ENCODE peak calls at places on chromosome 1, in six cellular contexts. Y is upper lobe of left lung, P is ovary, M is breast epithelium, V is Peyer's patch, N is IMR-90. W is an unnamed sample.
A peak's percentile ranks its signal among the peaks of the same experiment; 100 is the strongest.

GRCh38 chr1:220962031-220962751 is 82.9 kb downstream of the HLX start:
- DNase-seq in N (peak; percentile 98), Y (no peak), P (no peak), V (no peak), M (no peak), W (peak; percentile 67)

GRCh38 chr1:193320281-193320680 is 133.9 kb upstream of the B3GALT2 start:
- DNase-seq in Y (no peak), N (no peak), P (no peak), V (no peak), M (no peak), W (no peak)

GRCh38 chr1:35807614-35808375 is at the start of gene AGO4:
- DNase-seq in Y (peak; percentile 70), M (peak; percentile 55), N (peak; percentile 33), V (peak; percentile 38), P (peak; percentile 48), W (peak; percentile 80)

GRCh38 chr1:199041173-199041914 is 402.5 kb downstream of the PTPRC start:
- DNase-seq in P (no peak), N (no peak), V (no peak), Y (no peak), M (no peak), W (no peak)

GRCh38 chr1:70043806-70044205 is 161.6 kb downstream of the LRRC40 start:
- DNase-seq in N (peak; percentile 64), M (no peak), V (no peak), Y (no peak), P (no peak), W (no peak)

GRCh38 chr1:9080704-9081291 is 11.4 kb upstream of the SLC2A5 start:
- DNase-seq in M (no peak), N (no peak), V (no peak), Y (peak; percentile 59), P (no peak), W (no peak)

GRCh38 chr1:10646347-10646861 is 150.0 kb downstream of the CASZ1 start:
- DNase-seq in V (no peak), Y (no peak), P (no peak), N (peak; percentile 67), M (no peak), W (no peak)

GRCh38 chr1:26373281-26373680 is 731 bp upstream of the ZNF683 start:
- DNase-seq in M (no peak), V (peak; percentile 44), N (no peak), Y (no peak), P (no peak), W (no peak)

GRCh38 chr1:116218922-116219321 is 107.7 kb downstream of the MAB21L3 start:
- DNase-seq in P (no peak), Y (peak; percentile 41), M (no peak), V (no peak), N (no peak), W (no peak)

GRCh38 chr1:117286562-117286961 is 75.8 kb upstream of the VTCN1 start:
- DNase-seq in V (no peak), P (no peak), N (no peak), M (no peak), Y (no peak), W (no peak)

GRCh38 chr1:67338642-67339041 is 31.0 kb downstream of the IL12RB2 start:
- DNase-seq in Y (no peak), V (peak; percentile 29), P (no peak), N (peak; percentile 15), M (no peak), W (no peak)

GRCh38 chr1:215489771-215490566 is 77.1 kb upstream of the KCTD3 start:
- DNase-seq in Y (no peak), V (no peak), M (no peak), N (peak; percentile 2), P (no peak), W (no peak)

GRCh38 chr1:99573431-99574217 is 72.3 kb upstream of the PALMD start:
- DNase-seq in Y (no peak), V (no peak), P (no peak), M (no peak), N (no peak), W (no peak)

GRCh38 chr1:85200367-85200869 is 398 bp downstream of the SYDE2 start:
- DNase-seq in P (peak; percentile 41), M (peak; percentile 56), N (no peak), V (peak; percentile 40), Y (peak; percentile 38), W (no peak)

GRCh38 chr1:153749408-153750005 is 21.7 kb downstream of the INTS3 start:
- DNase-seq in M (peak; percentile 80), N (peak; percentile 80), P (peak; percentile 91), V (peak; percentile 74), Y (peak; percentile 96), W (peak; percentile 83)

GRCh38 chr1:116508984-116509980 is 61.5 kb downstream of the CD58 start:
- DNase-seq in Y (no peak), M (no peak), N (peak; percentile 84), P (no peak), V (no peak), W (no peak)

GRCh38 chr1:236301080-236301957 is 19.6 kb upstream of the ERO1B start:
- DNase-seq in Y (no peak), M (no peak), V (no peak), P (no peak), N (no peak), W (no peak)

DNA sequence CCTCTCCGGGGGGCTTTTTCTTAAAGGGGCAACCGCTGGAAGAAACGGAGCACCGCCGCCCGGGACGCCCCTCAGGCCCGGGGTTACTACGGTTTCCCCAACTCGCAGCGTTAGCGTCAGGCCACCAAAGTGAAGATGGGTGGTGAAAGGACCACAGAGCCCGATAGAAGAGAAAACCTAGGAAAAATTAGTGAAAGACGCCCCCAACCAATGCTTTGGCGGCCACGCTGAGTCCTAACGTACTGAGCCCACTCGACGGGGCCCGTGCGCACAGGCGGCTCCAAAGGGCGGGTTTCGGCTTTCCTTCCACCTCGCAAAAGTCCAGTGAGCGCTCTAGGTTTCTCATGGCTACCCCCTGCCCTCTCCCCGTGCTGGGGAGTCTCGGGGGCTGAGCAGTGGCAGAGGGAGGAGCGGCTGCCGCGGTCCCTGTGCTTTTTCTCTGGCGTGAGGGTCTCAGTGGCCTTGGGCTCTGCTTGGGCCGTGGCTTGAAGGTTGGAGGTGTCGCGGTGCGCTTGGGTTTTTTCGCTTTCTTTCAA is 12.2 kb upstream of the SPEN start:
- DNase-seq in M (peak; percentile 53), Y (no peak), N (no peak), P (no peak), V (peak; percentile 34), W (no peak)
- H3K36me3 ChIP-seq in M (no peaks in the 10 kb centered on the region), Y (no peaks in the 10 kb centered on the region), N (no peaks in the 10 kb centered on the region), P (no peaks in the 10 kb centered on the region), V (no peaks in the 10 kb centered on the region), W (no peaks in the 10 kb centered on the region)

GRCh38 chr1:94778808-94779207 is 41.3 kb upstream of the SLC44A3 start:
- DNase-seq in N (no peak), P (no peak), Y (no peak), M (no peak), V (no peak), W (no peak)

GRCh38 chr1:94787676-94788075 is 32.5 kb upstream of the SLC44A3 start:
- DNase-seq in Y (no peak), P (no peak), N (no peak), M (no peak), V (no peak), W (no peak)

GRCh38 chr1:94783342-94784264 is 36.6 kb upstream of the SLC44A3 start:
- DNase-seq in P (peak; percentile 78), V (no peak), N (peak; percentile 94), Y (peak; percentile 84), M (peak; percentile 86), W (no peak)
- TF ChIP-seq POLR2A in P (no peak), V (no peak), N (no peak), Y (peak; percentile 58), M (no peak), W (no peak)

GRCh38 chr1:112870887-112871646 is 84.9 kb downstream of the SLC16A1 start:
- DNase-seq in Y (no peak), M (no peak), V (no peak), N (no peak), P (no peak), W (no peak)
- H3K4me3 ChIP-seq in Y (no peak overlapping the region), M (no peak overlapping the region), V (no peak overlapping the region), N (no peak overlapping the region), P (no peak overlapping the region), W (no peak overlapping the region)

DNA sequence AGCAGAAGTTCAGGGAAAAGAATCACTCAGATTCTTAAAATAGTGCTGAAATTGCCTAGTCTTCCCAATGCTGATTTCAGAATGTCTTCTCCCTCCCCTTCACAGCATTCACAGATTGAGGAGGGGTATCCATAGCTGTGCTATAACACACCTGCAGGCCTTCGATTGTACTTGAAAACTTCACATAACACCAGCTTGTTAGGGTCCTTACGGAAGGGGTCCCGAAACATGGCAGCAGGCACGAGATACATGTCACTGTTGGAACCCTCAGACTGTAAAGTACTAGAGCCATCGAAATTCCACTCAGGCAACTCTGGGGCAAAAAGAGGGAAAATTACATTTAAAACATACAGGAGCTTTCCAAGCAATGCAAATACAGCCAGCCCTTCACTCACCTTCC is 4.6 kb downstream of the GLUL start:
- DNase-seq in Y (no peak), N (no peak), P (no peak), V (no peak), M (no peak), W (no peak)
- H3K36me3 ChIP-seq in Y (peaks cover 72% of the 10 kb centered on the region), N (peaks cover 52% of the 10 kb centered on the region), P (no peaks in the 10 kb centered on the region), V (no peaks in the 10 kb centered on the region), M (peaks cover 21% of the 10 kb centered on the region), W (peaks cover 41% of the 10 kb centered on the region)

DNA sequence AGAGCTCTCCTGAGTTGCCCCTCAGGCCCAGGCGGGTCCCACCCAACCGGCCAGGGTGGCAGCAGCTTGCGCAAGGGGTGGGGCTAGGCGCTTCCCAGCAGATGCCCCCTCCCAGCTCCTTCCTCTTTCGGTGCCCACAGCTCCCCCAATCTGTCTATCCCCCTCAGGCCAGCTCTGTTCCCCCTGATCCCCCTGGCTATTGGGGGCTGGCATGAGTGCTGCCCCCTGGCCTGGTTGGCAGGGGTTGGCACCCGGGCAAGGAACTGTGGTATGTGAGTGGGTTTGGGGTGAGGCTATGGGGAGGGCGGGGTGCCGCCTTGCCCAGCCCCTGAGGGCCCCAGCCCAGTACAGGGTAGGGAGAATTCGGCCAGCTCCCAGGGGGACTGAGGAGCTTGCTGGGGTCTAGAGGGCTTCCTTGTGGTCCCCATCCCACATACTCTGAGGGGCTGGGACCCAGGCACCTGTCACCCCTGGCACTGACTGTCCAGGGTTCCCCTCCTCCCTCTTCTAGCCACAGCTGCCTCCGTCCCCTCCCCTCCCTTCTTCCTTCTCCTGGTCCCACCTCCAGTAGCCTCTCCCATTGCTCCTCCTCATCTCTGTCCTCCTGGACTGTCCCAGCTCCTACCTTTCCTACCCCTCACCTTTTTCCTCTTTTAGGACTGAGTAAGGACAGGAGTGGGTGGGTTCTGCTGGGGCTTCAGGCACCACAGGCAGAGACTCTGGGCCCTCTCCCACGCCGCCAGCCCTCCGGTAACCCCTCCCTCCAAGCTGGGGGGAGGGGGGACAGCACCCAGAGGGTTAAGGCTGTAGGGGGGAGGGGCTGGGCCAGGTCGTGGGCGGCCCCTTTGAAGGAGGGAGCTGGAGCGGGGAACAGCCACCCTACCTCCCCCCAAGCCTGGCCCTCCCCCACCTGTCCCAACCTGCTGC is 5.7 kb downstream of the ZBTB7B start:
- DNase-seq in V (no peak), N (no peak), P (no peak), Y (peak; percentile 79), M (no peak), W (peak; percentile 48)
- TF ChIP-seq POLR2A in V (peak; percentile 69), N (no peak), P (no peak), Y (no peak), M (no peak), W (no peak)

GRCh38 chr1:244557565-244557964 is 95.4 kb upstream of the DESI2 start:
- DNase-seq in V (no peak), P (no peak), M (no peak), Y (no peak), N (no peak), W (no peak)
- H3K4me3 ChIP-seq in V (no peak overlapping the region), P (no peak overlapping the region), M (no peak overlapping the region), Y (no peak overlapping the region), N (no peak overlapping the region), W (no peak overlapping the region)

GRCh38 chr1:204069887-204070286 is 3.0 kb upstream of the SOX13 start:
- DNase-seq in Y (no peak), V (no peak), P (no peak), N (no peak), M (no peak), W (no peak)
- H3K36me3 ChIP-seq in Y (no peaks in the 10 kb centered on the region), V (no peaks in the 10 kb centered on the region), P (no peaks in the 10 kb centered on the region), N (no peaks in the 10 kb centered on the region), M (no peaks in the 10 kb centered on the region), W (no peaks in the 10 kb centered on the region)